ENCODE peak calls at places on chromosomes 3 and 15, in five cellular contexts. One of them, this sample, is unnamed.

GRCh38 chr15:63593705-63594671 is 3.2 kb upstream of the FBXL22 start:
- DNase-seq in coronary artery: no peak
- DNase-seq in stromal cell of bone marrow: no peak
- DNase-seq in HepG2: no peak
- DNase-seq in cardiac muscle cell: peak; percentile 48
- DNase-seq in this sample: no peak

GRCh38 chr3:126083511-126083912 is 412 bp downstream of the SLC41A3 start:
- DNase-seq in coronary artery: no peak
- DNase-seq in stromal cell of bone marrow: no peak
- DNase-seq in HepG2: peak; percentile 14
- DNase-seq in cardiac muscle cell: peak; percentile 77
- DNase-seq in this sample: peak; percentile 63

GRCh38 chr3:185210621-185211157 is 43.2 kb downstream of the EHHADH start:
- DNase-seq in coronary artery: no peak
- DNase-seq in stromal cell of bone marrow: no peak
- DNase-seq in HepG2: no peak
- DNase-seq in cardiac muscle cell: no peak
- DNase-seq in this sample: no peak

GRCh38 chr15:92034227-92034626 is 180.7 kb downstream of the SLCO3A1 start:
- DNase-seq in coronary artery: no peak
- DNase-seq in stromal cell of bone marrow: no peak
- DNase-seq in HepG2: no peak
- DNase-seq in cardiac muscle cell: no peak
- DNase-seq in this sample: no peak

GRCh38 chr3:139611540-139611939 is 66.2 kb downstream of the NMNAT3 start:
- DNase-seq in coronary artery: no peak
- DNase-seq in stromal cell of bone marrow: no peak
- DNase-seq in HepG2: no peak
- DNase-seq in cardiac muscle cell: peak; percentile 4
- DNase-seq in this sample: no peak

GRCh38 chr3:47715928-47716327 is 65.8 kb downstream of the SMARCC1 start:
- DNase-seq in coronary artery: no peak
- DNase-seq in stromal cell of bone marrow: peak; percentile 51
- DNase-seq in HepG2: no peak
- DNase-seq in cardiac muscle cell: no peak
- DNase-seq in this sample: no peak

GRCh38 chr3:190644766-190645165 is 130.9 kb downstream of the IL1RAP start:
- DNase-seq in coronary artery: no peak
- DNase-seq in stromal cell of bone marrow: no peak
- DNase-seq in HepG2: no peak
- DNase-seq in cardiac muscle cell: no peak
- DNase-seq in this sample: no peak

GRCh38 chr15:51869074-51869425 is 39.6 kb downstream of the TMOD3 start:
- DNase-seq in coronary artery: no peak
- DNase-seq in stromal cell of bone marrow: peak; percentile 40
- DNase-seq in HepG2: peak; percentile 36
- DNase-seq in cardiac muscle cell: no peak
- DNase-seq in this sample: no peak

GRCh38 chr15:95921404-95921803 is 409.1 kb upstream of the NR2F2 start:
- DNase-seq in coronary artery: no peak
- DNase-seq in stromal cell of bone marrow: no peak
- DNase-seq in HepG2: no peak
- DNase-seq in cardiac muscle cell: no peak
- DNase-seq in this sample: no peak

GRCh38 chr3:51670053-51670666 is 892 bp upstream of the TEX264 start:
- DNase-seq in coronary artery: no peak
- DNase-seq in stromal cell of bone marrow: no peak
- DNase-seq in HepG2: no peak
- DNase-seq in cardiac muscle cell: no peak
- DNase-seq in this sample: no peak

GRCh38 chr3:72446406-72447058 is 401.7 kb downstream of the SHQ1 start:
- DNase-seq in coronary artery: peak; percentile 81
- DNase-seq in stromal cell of bone marrow: no peak
- DNase-seq in HepG2: no peak
- DNase-seq in cardiac muscle cell: peak; percentile 46
- DNase-seq in this sample: no peak

GRCh38 chr3:138455801-138456716 is 21.6 kb downstream of the ESYT3 start:
- DNase-seq in coronary artery: peak; percentile 36
- DNase-seq in stromal cell of bone marrow: no peak
- DNase-seq in HepG2: no peak
- DNase-seq in cardiac muscle cell: no peak
- DNase-seq in this sample: no peak

GRCh38 chr3:18345015-18345367 is 80.1 kb downstream of the SATB1 start:
- DNase-seq in coronary artery: no peak
- DNase-seq in stromal cell of bone marrow: no peak
- DNase-seq in HepG2: no peak
- DNase-seq in cardiac muscle cell: no peak
- DNase-seq in this sample: no peak

GRCh38 chr3:55870576-55870975 is 383.5 kb upstream of the WNT5A start:
- DNase-seq in coronary artery: no peak
- DNase-seq in stromal cell of bone marrow: no peak
- DNase-seq in HepG2: no peak
- DNase-seq in cardiac muscle cell: no peak
- DNase-seq in this sample: no peak

GRCh38 chr3:116963802-116964201 is 254.2 kb downstream of the TUSC7 start:
- DNase-seq in coronary artery: no peak
- DNase-seq in stromal cell of bone marrow: no peak
- DNase-seq in HepG2: no peak
- DNase-seq in cardiac muscle cell: no peak
- DNase-seq in this sample: no peak